ENCODE peak calls at places on chromosomes 1 and 21, in seven cellular contexts. G is activated T-helper 1 cell treated with anti-CD3 and anti-CD28 coated beads, Interleukin-2, amount 50 U/mL, for 16 hours; X is non-pigmented ciliary epithelial cell; J is Calu3; Y is IMR-90; U is dorsolateral prefrontal cortex; I is stimulated activated CD8-positive, alpha-beta memory T cell treated with anti-CD3 and anti-CD28 coated beads, Interleukin-2, amount 100 ng/mL, for 1 hour. V is an unnamed sample.

GRCh38 chr1:226001852-226002666 is 2.9 kb upstream of the SDE2 start:
- DNase-seq in G (no peak), X (no peak), J (peak), Y (no peak), U (peak), I (peak), V (peak)

GRCh38 chr1:198637157-198637556 is 1.7 kb upstream of the PTPRC start:
- DNase-seq in G (no peak), X (no peak), J (no peak), Y (no peak), U (no peak), I (no peak), V (no peak)

GRCh38 chr1:61782771-61783170 is 40.5 kb downstream of the PATJ start:
- DNase-seq in G (peak), X (no peak), J (no peak), Y (no peak), U (no peak), I (peak), V (no peak)

GRCh38 chr1:29672955-29673507 is 436.7 kb downstream of the PTPRU start:
- DNase-seq in G (no peak), X (no peak), J (no peak), Y (no peak), U (no peak), I (no peak), V (no peak)

GRCh38 chr1:175000697-175001187 is 995 bp downstream of the CACYBP start:
- DNase-seq in G (no peak), X (no peak), J (no peak), Y (no peak), U (no peak), I (no peak), V (no peak)

GRCh38 chr1:925532-926421 is 2.1 kb downstream of the SAMD11 start:
- DNase-seq in G (no peak), X (no peak), J (no peak), Y (peak), U (no peak), I (no peak), V (no peak)

GRCh38 chr21:39518055-39518844 is 66.5 kb downstream of the SH3BGR start:
- DNase-seq in G (no peak), X (peak), J (peak), Y (peak), U (peak), I (peak), V (no peak)

GRCh38 chr1:51416910-51417309 is 86.5 kb upstream of the TTC39A start:
- DNase-seq in G (no peak), X (no peak), J (no peak), Y (no peak), U (no peak), I (no peak), V (no peak)

GRCh38 chr1:9655836-9656235 is 4.3 kb downstream of the PIK3CD start:
- DNase-seq in G (no peak), X (no peak), J (no peak), Y (no peak), U (no peak), I (no peak), V (no peak)

GRCh38 chr1:205677152-205677551 is 3.2 kb downstream of the SLC45A3 start:
- DNase-seq in G (no peak), X (no peak), J (no peak), Y (no peak), U (no peak), I (no peak), V (no peak)

GRCh38 chr1:121444096-121444495 is 259.3 kb downstream of the SRGAP2C start:
- DNase-seq in G (no peak), X (no peak), J (no peak), Y (peak), U (no peak), I (no peak), V (no peak)

GRCh38 chr1:185083818-185084217 is 38.5 kb downstream of the RNF2 start:
- DNase-seq in G (no peak), X (no peak), J (no peak), Y (no peak), U (no peak), I (no peak), V (no peak)

GRCh38 chr1:228176461-228177182 is 11.0 kb downstream of the IBA57 start:
- DNase-seq in G (no peak), X (no peak), J (no peak), Y (no peak), U (no peak), I (no peak), V (no peak)

GRCh38 chr1:23869818-23870217 is 1.7 kb upstream of the FUCA1 start:
- DNase-seq in G (no peak), X (no peak), J (no peak), Y (no peak), U (no peak), I (no peak), V (no peak)

GRCh38 chr1:20409017-20409416 is 77.0 kb downstream of the CAMK2N1 start:
- DNase-seq in G (no peak), X (no peak), J (no peak), Y (no peak), U (no peak), I (no peak), V (no peak)

GRCh38 chr1:155940531-155940992 is 876 bp upstream of the RXFP4 start:
- DNase-seq in G (no peak), X (no peak), J (peak), Y (peak), U (no peak), I (no peak), V (no peak)

GRCh38 chr1:48206371-48206770 is 16.1 kb upstream of the SLC5A9 start:
- DNase-seq in G (no peak), X (no peak), J (no peak), Y (no peak), U (no peak), I (no peak), V (no peak)

GRCh38 chr1:75970631-75971030 is 38.4 kb upstream of the ASB17 start:
- DNase-seq in G (no peak), X (no peak), J (no peak), Y (peak), U (no peak), I (no peak), V (no peak)

GRCh38 chr1:181430015-181430657 is 53.2 kb upstream of the CACNA1E start:
- DNase-seq in G (no peak), X (no peak), J (no peak), Y (no peak), U (peak), I (no peak), V (peak)

GRCh38 chr1:9717193-9718005 is 65.9 kb downstream of the PIK3CD start:
- DNase-seq in G (peak), X (no peak), J (no peak), Y (no peak), U (no peak), I (peak), V (no peak)

GRCh38 chr1:68103006-68103545 is 52.6 kb upstream of the DIRAS3 start:
- DNase-seq in G (no peak), X (no peak), J (no peak), Y (no peak), U (no peak), I (no peak), V (no peak)

GRCh38 chr1:30670195-30671060 is 53.0 kb downstream of the MATN1 start:
- DNase-seq in G (no peak), X (no peak), J (no peak), Y (peak), U (no peak), I (no peak), V (no peak)

GRCh38 chr1:28499553-28499952 is 6.3 kb upstream of the RCC1 start:
- DNase-seq in G (no peak), X (no peak), J (no peak), Y (no peak), U (no peak), I (no peak), V (no peak)

GRCh38 chr21:45104560-45104959 is 30.2 kb downstream of the ADARB1 start:
- DNase-seq in G (no peak), X (no peak), J (peak), Y (no peak), U (no peak), I (no peak), V (no peak)

GRCh38 chr1:15417365-15417934 is 7.8 kb downstream of the EFHD2 start:
- DNase-seq in G (no peak), X (no peak), J (peak), Y (peak), U (no peak), I (peak), V (no peak)

GRCh38 chr1:32361674-32362473 is 411 bp downstream of the FAM229A start:
- DNase-seq in G (no peak), X (no peak), J (peak), Y (no peak), U (peak), I (no peak), V (peak)

GRCh38 chr1:32195972-32196823 is 4.2 kb upstream of the CCDC28B start:
- DNase-seq in G (no peak), X (no peak), J (no peak), Y (peak), U (no peak), I (no peak), V (no peak)

GRCh38 chr1:6646499-6647148 is 22.0 kb downstream of the THAP3 start:
- DNase-seq in G (no peak), X (peak), J (no peak), Y (peak), U (no peak), I (no peak), V (no peak)

GRCh38 chr1:201593200-201593828 is 54.4 kb downstream of the NAV1 start:
- DNase-seq in G (no peak), X (no peak), J (no peak), Y (peak), U (no peak), I (no peak), V (no peak)

GRCh38 chr21:22763442-22763841 is 1765.2 kb downstream of the NCAM2 start:
- DNase-seq in G (no peak), X (no peak), J (no peak), Y (no peak), U (no peak), I (no peak), V (no peak)

V was measured in nucleus accumbens.